ENCODE peak calls at places on chromosomes 6 and 20, in six cellular contexts. M, V, P, K, U and T are unnamed samples.

GRCh38 chr6:152232494-152233151 is 404.5 kb downstream of the SYNE1 start:
- DNase-seq in P (no peak), K (no peak), V (no peak), M (no peak), U (no peak), T (no peak)

GRCh38 chr20:45967551-45968080 is 4.4 kb downstream of the ZNF335 start:
- DNase-seq in M (no peak), V (no peak), U (no peak), P (peak; percentile 59), K (no peak), T (no peak)

GRCh38 chr6:21360353-21360752 is 233.2 kb upstream of the SOX4 start:
- DNase-seq in V (no peak), P (no peak), M (no peak), K (peak; percentile 77), U (peak; percentile 39), T (no peak)

GRCh38 chr6:157452096-157452495 is 71.1 kb downstream of the ZDHHC14 start:
- DNase-seq in P (no peak), K (no peak), V (no peak), U (peak; percentile 16), M (no peak), T (no peak)

GRCh38 chr20:16434087-16434664 is 139.1 kb downstream of the KIF16B start:
- DNase-seq in M (peak; percentile 62), K (peak; percentile 68), V (no peak), U (peak; percentile 38), P (peak; percentile 59), T (peak; percentile 26)

GRCh38 chr6:12049165-12049564 is 37.1 kb downstream of the HIVEP1 start:
- DNase-seq in V (no peak), K (no peak), M (peak; percentile 56), P (no peak), U (no peak), T (peak; percentile 51)

GRCh38 chr6:72950114-72950860 is 275.0 kb downstream of the KHDC1L start:
- DNase-seq in V (no peak), U (peak; percentile 85), K (no peak), P (no peak), M (no peak), T (no peak)

GRCh38 chr6:21802611-21802899 is 209.0 kb downstream of the SOX4 start:
- DNase-seq in V (no peak), K (no peak), M (no peak), P (no peak), U (no peak), T (no peak)

GRCh38 chr6:168105813-168106660 is 27.0 kb upstream of the FRMD1 start:
- DNase-seq in M (no peak), U (no peak), P (peak; percentile 47), V (no peak), K (no peak), T (no peak)

GRCh38 chr6:141587482-141588266 is 545.1 kb upstream of the GJE1 start:
- DNase-seq in K (no peak), M (no peak), U (no peak), P (no peak), V (no peak), T (no peak)

GRCh38 chr6:165804331-165805066 is 141.5 kb upstream of the PDE10A start:
- DNase-seq in U (peak; percentile 2), V (no peak), P (no peak), M (no peak), K (no peak), T (no peak)

GRCh38 chr20:64049060-64049886 is at the start of gene SOX18:
- DNase-seq in V (no peak), K (no peak), U (no peak), P (no peak), M (no peak), T (peak; percentile 68)

DNA sequence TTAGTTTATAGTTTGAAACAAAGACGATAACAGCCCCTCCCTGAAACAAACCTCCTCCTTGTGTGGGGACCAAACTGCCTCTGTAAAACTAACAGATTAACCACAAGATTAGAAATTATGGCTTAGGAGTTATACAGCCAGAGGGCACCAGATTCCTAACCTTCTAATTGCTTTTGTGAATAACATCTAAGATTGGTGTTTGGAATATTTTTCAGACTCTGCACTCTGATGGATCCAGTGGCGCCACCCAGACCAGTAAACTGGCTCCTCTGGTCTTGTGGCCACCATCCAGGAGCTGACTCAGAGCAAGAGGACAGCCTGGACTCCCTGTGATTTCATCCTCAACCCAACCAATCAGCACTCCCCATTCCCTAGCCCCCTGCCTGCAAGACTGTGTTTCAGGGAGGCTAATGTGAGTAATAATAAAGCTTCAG is 58.3 kb upstream of the SLC22A16 start:
- DNase-seq in K (peak; percentile 12), P (no peak), V (no peak), M (no peak), U (peak; percentile 45), T (no peak)
- TF ChIP-seq CTCF in K (no peak), P (no peak), V (no peak), M (no peak), U (no peak), T (no peak)

GRCh38 chr6:33200234-33201146 is at the start of the genes RXRB and SLC39A7:
- DNase-seq in M (peak; percentile 95), V (no peak), P (peak; percentile 99), K (peak; percentile 99), U (peak; percentile 98), T (peak; percentile 98)
- TF ChIP-seq CTCF in M (no peak), V (no peak), P (no peak), K (no peak), U (no peak), T (no peak)

GRCh38 chr6:33301877-33302276 is 3.1 kb upstream of the RGL2 start:
- DNase-seq in U (no peak), M (no peak), V (no peak), P (no peak), K (no peak), T (no peak)

GRCh38 chr6:33304216-33304615 is 5.5 kb upstream of the RGL2 start:
- DNase-seq in M (no peak), V (no peak), K (no peak), U (no peak), P (no peak), T (no peak)

GRCh38 chr6:33305052-33305451 is 6.3 kb upstream of the RGL2 start:
- DNase-seq in K (no peak), V (no peak), U (no peak), M (no peak), P (no peak), T (no peak)

GRCh38 chr6:33306356-33306755 is 7.5 kb downstream of the TAPBP start:
- DNase-seq in K (no peak), U (no peak), M (no peak), P (no peak), V (no peak), T (no peak)
- TF ChIP-seq CTCF in K (no peak), U (no peak), M (no peak), P (no peak), V (no peak), T (no peak)

GRCh38 chr6:89032599-89032998 is 48.0 kb upstream of the PNRC1 start:
- DNase-seq in K (no peak), V (no peak), M (no peak), U (no peak), P (no peak), T (no peak)
- TF ChIP-seq CTCF in K (no peak), V (no peak), M (peak; percentile 33), U (no peak), P (no peak), T (no peak)

GRCh38 chr20:62368629-62369507 is 1.8 kb upstream of the LAMA5 start:
- DNase-seq in M (no peak), U (peak; percentile 53), P (no peak), K (peak; percentile 45), V (no peak), T (peak; percentile 66)
- TF ChIP-seq CTCF in M (no peak), U (peak; percentile 34), P (peak; percentile 45), K (peak; percentile 14), V (no peak), T (peak; percentile 7)

GRCh38 chr6:121408321-121408720 is 27.1 kb upstream of the GJA1 start:
- DNase-seq in U (no peak), K (no peak), V (no peak), M (no peak), P (no peak), T (no peak)
- TF ChIP-seq CTCF in U (no peak), K (no peak), V (no peak), M (no peak), P (no peak), T (no peak)